ENCODE peak calls at places on chromosome 17, in four cellular contexts. Y is PC-3, G is GM12878, K is HCT116. Z is an unnamed sample.

GRCh38 chr17:76232342-76232741 is 8.0 kb downstream of the RNF157 start:
- DNase-seq in Y (peak; percentile 92), K (no peak), G (no peak), Z (no peak)

GRCh38 chr17:72705905-72706395 is 386.5 kb downstream of the SLC39A11 start:
- DNase-seq in K (no peak), Y (no peak), G (no peak), Z (peak; percentile 74)

GRCh38 chr17:39753514-39754160 is 15.9 kb downstream of the GRB7 start:
- DNase-seq in G (no peak), K (no peak), Y (peak; percentile 25), Z (peak; percentile 60)

GRCh38 chr17:1186214-1186820 is 6.5 kb upstream of the ABR start:
- DNase-seq in Y (peak; percentile 74), K (no peak), G (no peak), Z (no peak)

GRCh38 chr17:4477286-4477791 is 21.3 kb upstream of the SPNS2 start:
- DNase-seq in Y (no peak), K (no peak), G (no peak), Z (no peak)

GRCh38 chr17:81037026-81037782 is 2.3 kb downstream of the BAIAP2 start:
- DNase-seq in K (no peak), Y (peak; percentile 93), G (no peak), Z (no peak)

GRCh38 chr17:82772026-82772425 is 20.2 kb downstream of the TBCD start:
- DNase-seq in K (no peak), Y (peak; percentile 45), G (no peak), Z (no peak)

GRCh38 chr17:64706224-64707076 is 44.3 kb upstream of the SMURF2 start:
- DNase-seq in Y (peak; percentile 96), K (peak; percentile 66), G (no peak), Z (no peak)

GRCh38 chr17:79892457-79893236 is 53.4 kb upstream of the CBX4 start:
- DNase-seq in Y (peak; percentile 85), G (no peak), K (no peak), Z (no peak)

GRCh38 chr17:1180958-1181768 is 1.4 kb upstream of the ABR start:
- DNase-seq in K (no peak), Y (no peak), G (no peak), Z (no peak)

GRCh38 chr17:68381076-68381900 is 76.0 kb downstream of the WIPI1 start:
- DNase-seq in Y (peak; percentile 98), G (no peak), K (peak; percentile 98), Z (no peak)

GRCh38 chr17:80990921-80991644 is 558 bp upstream of the CHMP6 start:
- DNase-seq in K (no peak), Y (no peak), G (no peak), Z (no peak)

GRCh38 chr17:76353599-76354316 is at the start of gene PRPSAP1:
- DNase-seq in K (peak; percentile 93), Y (peak; percentile 97), G (peak; percentile 72), Z (peak; percentile 95)

GRCh38 chr17:76384222-76384986 is at the start of gene SPHK1:
- DNase-seq in Y (peak; percentile 89), K (peak; percentile 51), G (no peak), Z (peak; percentile 85)

GRCh38 chr17:40399185-40399584 is 18.5 kb downstream of the TOP2A start:
- DNase-seq in Y (peak; percentile 69), K (peak; percentile 32), G (no peak), Z (peak; percentile 26)

GRCh38 chr17:79949646-79950292 is 85.9 kb downstream of the TBC1D16 start:
- DNase-seq in G (no peak), K (no peak), Y (no peak), Z (no peak)

GRCh38 chr17:14873996-14874395 is 391.1 kb downstream of the PMP22 start:
- DNase-seq in Y (no peak), K (no peak), G (no peak), Z (no peak)
- H3K79me2 ChIP-seq in Y (no peaks in the 10 kb centered on the region), K (no peaks in the 10 kb centered on the region), G (no peaks in the 10 kb centered on the region), Z (no peaks in the 10 kb centered on the region)

GRCh38 chr17:9185688-9186289 is 164.5 kb downstream of the NTN1 start:
- DNase-seq in G (no peak), K (no peak), Y (no peak), Z (no peak)
- H3K4me1 ChIP-seq in G (no peaks in the 10 kb centered on the region), K (no peaks in the 10 kb centered on the region), Y (no peaks in the 10 kb centered on the region), Z (no peaks in the 10 kb centered on the region)

GRCh38 chr17:48209973-48210372 is 102.4 kb downstream of the SNX11 start:
- DNase-seq in Y (no peak), K (no peak), G (no peak), Z (no peak)
- H3K79me2 ChIP-seq in Y (no peaks in the 10 kb centered on the region), K (no peaks in the 10 kb centered on the region), G (no peaks in the 10 kb centered on the region), Z (no peaks in the 10 kb centered on the region)

DNA sequence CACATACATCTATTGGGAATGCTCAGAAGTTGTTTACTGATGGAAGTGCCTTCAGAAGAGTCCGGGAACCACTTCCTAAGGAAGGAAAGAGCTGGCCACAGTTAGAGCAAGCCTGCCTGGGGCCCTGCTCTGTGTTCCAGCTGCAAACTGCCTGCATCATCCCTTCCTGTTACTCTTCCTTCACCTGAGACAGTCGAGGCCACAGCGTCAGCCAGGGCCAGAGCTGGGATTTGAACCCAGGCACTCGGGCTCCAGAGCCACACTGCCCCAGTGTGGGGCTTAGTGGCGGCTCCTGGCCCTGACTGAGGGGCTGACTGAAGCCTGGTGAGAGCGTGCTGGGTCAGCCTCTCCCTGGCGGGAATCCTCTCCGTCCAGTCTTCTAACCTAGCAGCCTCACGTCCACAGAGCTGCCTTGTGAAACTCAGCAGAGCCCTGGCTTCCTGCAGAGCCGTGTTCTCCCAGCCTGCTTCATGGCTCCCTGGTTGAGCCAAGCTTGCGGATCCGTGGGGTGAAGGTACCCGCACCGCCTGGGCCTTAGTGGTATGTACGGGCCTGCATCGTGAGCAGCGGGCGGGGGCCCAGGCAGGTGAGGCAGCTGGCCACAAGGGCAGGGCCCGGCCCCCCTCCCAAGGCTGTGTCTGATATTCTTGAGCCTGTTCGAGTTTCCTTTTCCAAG is 4.6 kb upstream of the C17orf99 start:
- DNase-seq in Y (peak; percentile 25), K (no peak), G (no peak), Z (no peak)
- H3K4me1 ChIP-seq in Y (peaks cover 49% of the 10 kb centered on the region), K (peaks cover 89% of the 10 kb centered on the region), G (peaks cover 69% of the 10 kb centered on the region), Z (peaks cover 49% of the 10 kb centered on the region)

GRCh38 chr17:17071531-17072360 is 29.5 kb downstream of the MPRIP start:
- DNase-seq in G (no peak), Y (no peak), K (no peak), Z (no peak)

GRCh38 chr17:17070931-17071330 is 28.7 kb downstream of the MPRIP start:
- DNase-seq in K (no peak), Y (no peak), G (no peak), Z (no peak)

GRCh38 chr17:17072546-17072945 is 30.3 kb downstream of the MPRIP start:
- DNase-seq in K (no peak), Y (no peak), G (no peak), Z (no peak)

GRCh38 chr17:17067277-17067676 is 25.0 kb downstream of the MPRIP start:
- DNase-seq in K (no peak), G (no peak), Y (no peak), Z (no peak)

GRCh38 chr17:17069849-17070248 is 27.6 kb downstream of the MPRIP start:
- DNase-seq in Y (no peak), G (no peak), K (no peak), Z (no peak)
- H3K79me2 ChIP-seq in Y (peaks cover 100% of the 10 kb centered on the region), G (peaks cover 26% of the 10 kb centered on the region), K (peaks cover 100% of the 10 kb centered on the region), Z (peaks cover 99% of the 10 kb centered on the region)

GRCh38 chr17:61150686-61151299 is 248.8 kb upstream of the TBX2 start:
- DNase-seq in K (no peak), G (no peak), Y (no peak), Z (no peak)

GRCh38 chr17:61155590-61156181 is 244.0 kb upstream of the TBX2 start:
- DNase-seq in G (no peak), Y (no peak), K (no peak), Z (no peak)

GRCh38 chr17:61149106-61149505 is 250.5 kb upstream of the TBX2 start:
- DNase-seq in G (no peak), Y (no peak), K (no peak), Z (no peak)

GRCh38 chr17:61149862-61150362 is 249.7 kb upstream of the TBX2 start:
- DNase-seq in K (no peak), Y (no peak), G (no peak), Z (no peak)

DNA sequence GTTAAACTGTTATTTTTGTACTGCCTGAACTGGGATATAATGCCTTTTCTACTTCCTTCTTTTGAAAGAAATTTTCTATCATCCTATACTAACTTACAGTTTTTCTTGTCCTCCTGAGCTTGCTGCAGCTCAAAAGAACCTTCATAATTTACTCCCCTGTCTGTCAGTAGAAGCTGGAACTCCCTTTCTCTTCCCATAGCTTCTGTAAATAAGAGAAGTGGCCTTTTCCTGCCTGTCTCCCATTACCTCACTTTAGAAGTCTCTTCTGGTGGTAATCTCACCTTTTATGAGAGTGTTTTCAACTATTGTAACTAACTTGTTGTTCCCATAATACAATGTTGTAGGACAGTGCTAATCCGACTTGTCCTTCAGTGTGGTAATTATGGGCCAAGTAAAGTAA is 246.7 kb upstream of the TBX2 start:
- DNase-seq in G (no peak), K (no peak), Y (no peak), Z (no peak)
- H3K4me1 ChIP-seq in G (no peaks in the 10 kb centered on the region), K (no peaks in the 10 kb centered on the region), Y (no peaks in the 10 kb centered on the region), Z (no peaks in the 10 kb centered on the region)